ENCODE peak calls at places on chromosomes 1 and 21, in four cellular contexts. One of them, this sample, is unnamed.

GRCh38 chr1:225498539-225499135 is 70.8 kb upstream of the LBR start:
- DNase-seq in spleen: no peak
- DNase-seq in kidney epithelial cell: no peak
- DNase-seq in A549: no peak
- DNase-seq in this sample: peak; percentile 75

GRCh38 chr1:37465596-37466517 is 8.5 kb upstream of the ZC3H12A start:
- DNase-seq in spleen: no peak
- DNase-seq in kidney epithelial cell: no peak
- DNase-seq in A549: no peak
- DNase-seq in this sample: no peak

GRCh38 chr1:80083892-80084291 is 1077.4 kb upstream of the ADGRL4 start:
- DNase-seq in spleen: no peak
- DNase-seq in kidney epithelial cell: no peak
- DNase-seq in A549: no peak
- DNase-seq in this sample: no peak

GRCh38 chr1:23215751-23216449 is 1.4 kb downstream of the HTR1D start:
- DNase-seq in spleen: no peak
- DNase-seq in kidney epithelial cell: no peak
- DNase-seq in A549: no peak
- DNase-seq in this sample: no peak

GRCh38 chr1:112298558-112298957 is 97.5 kb upstream of the CTTNBP2NL start:
- DNase-seq in spleen: no peak
- DNase-seq in kidney epithelial cell: no peak
- DNase-seq in A549: peak; percentile 20
- DNase-seq in this sample: peak; percentile 72

GRCh38 chr1:74463301-74463988 is 49.0 kb downstream of the LRRC53 start:
- DNase-seq in spleen: no peak
- DNase-seq in kidney epithelial cell: no peak
- DNase-seq in A549: no peak
- DNase-seq in this sample: peak; percentile 17

GRCh38 chr1:98557808-98558390 is 103.6 kb upstream of the SNX7 start:
- DNase-seq in spleen: no peak
- DNase-seq in kidney epithelial cell: no peak
- DNase-seq in A549: no peak
- DNase-seq in this sample: peak; percentile 7

GRCh38 chr1:171664976-171665375 is 12.5 kb upstream of the MYOC start:
- DNase-seq in spleen: no peak
- DNase-seq in kidney epithelial cell: no peak
- DNase-seq in A549: no peak
- DNase-seq in this sample: peak; percentile 3

GRCh38 chr1:201347498-201348210 is 29.8 kb downstream of the TNNT2 start:
- DNase-seq in spleen: no peak
- DNase-seq in kidney epithelial cell: no peak
- DNase-seq in A549: no peak
- DNase-seq in this sample: no peak

GRCh38 chr1:64811131-64811530 is 66.3 kb downstream of the RAVER2 start:
- DNase-seq in spleen: no peak
- DNase-seq in kidney epithelial cell: no peak
- DNase-seq in A549: no peak
- DNase-seq in this sample: no peak

GRCh38 chr1:226355679-226356583 is 47.0 kb upstream of the LIN9 start:
- DNase-seq in spleen: no peak
- DNase-seq in kidney epithelial cell: no peak
- DNase-seq in A549: no peak
- DNase-seq in this sample: no peak

GRCh38 chr1:211634931-211635330 is 40.5 kb downstream of the NEK2 start:
- DNase-seq in spleen: no peak
- DNase-seq in kidney epithelial cell: no peak
- DNase-seq in A549: no peak
- DNase-seq in this sample: no peak

GRCh38 chr1:15538750-15539149 is 12.1 kb downstream of the DNAJC16 start:
- DNase-seq in spleen: no peak
- DNase-seq in kidney epithelial cell: no peak
- DNase-seq in A549: no peak
- DNase-seq in this sample: no peak

GRCh38 chr1:42949312-42950145 is 9.1 kb downstream of the SLC2A1 start:
- DNase-seq in spleen: no peak
- DNase-seq in kidney epithelial cell: no peak
- DNase-seq in A549: no peak
- DNase-seq in this sample: no peak
- H3K4me3 ChIP-seq in spleen: peak overlapping the region; percentile 1
- H3K4me3 ChIP-seq in kidney epithelial cell: no peak overlapping the region
- H3K4me3 ChIP-seq in A549: no peak overlapping the region
- H3K4me3 ChIP-seq in this sample: no peak overlapping the region

GRCh38 chr21:38439336-38439900 is 58.9 kb downstream of the ERG start:
- DNase-seq in spleen: no peak
- DNase-seq in kidney epithelial cell: no peak
- DNase-seq in A549: no peak
- DNase-seq in this sample: peak; percentile 47

GRCh38 chr21:38433516-38433915 is 64.8 kb downstream of the ERG start:
- DNase-seq in spleen: no peak
- DNase-seq in kidney epithelial cell: no peak
- DNase-seq in A549: no peak
- DNase-seq in this sample: no peak

GRCh38 chr21:38439957-38440356 is 58.3 kb downstream of the ERG start:
- DNase-seq in spleen: no peak
- DNase-seq in kidney epithelial cell: no peak
- DNase-seq in A549: no peak
- DNase-seq in this sample: peak; percentile 20

GRCh38 chr21:38438476-38438893 is 59.8 kb downstream of the ERG start:
- DNase-seq in spleen: peak; percentile 80
- DNase-seq in kidney epithelial cell: peak; percentile 37
- DNase-seq in A549: no peak
- DNase-seq in this sample: peak; percentile 99

DNA sequence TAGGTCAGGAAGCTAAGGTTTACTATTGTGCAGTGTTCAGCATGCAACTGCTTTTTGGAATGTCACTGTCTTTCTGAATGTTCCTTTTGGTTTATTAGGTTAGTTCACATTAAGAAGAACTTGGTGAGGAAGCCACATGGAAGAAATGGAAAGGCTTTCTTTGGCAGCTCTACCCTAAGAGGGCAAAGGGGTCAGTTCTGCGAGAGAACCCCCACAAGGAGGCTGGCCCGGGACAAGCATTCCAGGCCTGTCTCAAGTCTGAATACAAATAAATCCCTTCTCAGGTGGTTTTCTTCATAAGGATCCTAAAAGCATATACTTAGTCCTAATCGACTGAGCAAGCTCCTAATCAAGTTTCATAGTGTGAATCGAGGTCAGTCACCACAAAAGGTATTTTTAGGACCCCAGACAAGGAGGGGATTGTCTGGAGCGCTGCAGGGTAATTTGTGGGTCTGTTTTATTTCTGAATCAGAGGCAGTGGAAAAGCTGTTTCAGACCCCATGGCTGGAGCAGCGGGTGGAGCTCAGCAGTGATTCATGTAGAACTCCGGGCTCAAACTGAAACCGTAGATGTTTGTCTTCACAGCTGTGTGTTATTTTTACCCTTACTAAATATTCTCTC is 63.3 kb downstream of the ERG start:
- DNase-seq in spleen: no peak
- DNase-seq in kidney epithelial cell: peak; percentile 39
- DNase-seq in A549: peak; percentile 8
- DNase-seq in this sample: peak; percentile 56
- H3K4me3 ChIP-seq in spleen: no peak overlapping the region
- H3K4me3 ChIP-seq in kidney epithelial cell: peak overlapping the region; percentile 10
- H3K4me3 ChIP-seq in A549: no peak overlapping the region
- H3K4me3 ChIP-seq in this sample: no peak overlapping the region

GRCh38 chr1:48930011-48930410 is 153.3 kb upstream of the BEND5 start:
- DNase-seq in spleen: no peak
- DNase-seq in kidney epithelial cell: no peak
- DNase-seq in A549: no peak
- DNase-seq in this sample: no peak
- H3K4me3 ChIP-seq in spleen: no peak overlapping the region
- H3K4me3 ChIP-seq in kidney epithelial cell: no peak overlapping the region
- H3K4me3 ChIP-seq in A549: no peak overlapping the region
- H3K4me3 ChIP-seq in this sample: no peak overlapping the region

GRCh38 chr1:203648281-203648680 is 21.6 kb downstream of the ATP2B4 start:
- DNase-seq in spleen: no peak
- DNase-seq in kidney epithelial cell: no peak
- DNase-seq in A549: no peak
- DNase-seq in this sample: no peak

GRCh38 chr1:203649551-203650011 is 22.9 kb downstream of the ATP2B4 start:
- DNase-seq in spleen: no peak
- DNase-seq in kidney epithelial cell: no peak
- DNase-seq in A549: no peak
- DNase-seq in this sample: no peak

GRCh38 chr1:203645996-203646395 is 19.4 kb downstream of the ATP2B4 start:
- DNase-seq in spleen: no peak
- DNase-seq in kidney epithelial cell: no peak
- DNase-seq in A549: no peak
- DNase-seq in this sample: no peak

GRCh38 chr1:203652718-203653461 is 26.3 kb downstream of the ATP2B4 start:
- DNase-seq in spleen: no peak
- DNase-seq in kidney epithelial cell: no peak
- DNase-seq in A549: no peak
- DNase-seq in this sample: no peak

DNA sequence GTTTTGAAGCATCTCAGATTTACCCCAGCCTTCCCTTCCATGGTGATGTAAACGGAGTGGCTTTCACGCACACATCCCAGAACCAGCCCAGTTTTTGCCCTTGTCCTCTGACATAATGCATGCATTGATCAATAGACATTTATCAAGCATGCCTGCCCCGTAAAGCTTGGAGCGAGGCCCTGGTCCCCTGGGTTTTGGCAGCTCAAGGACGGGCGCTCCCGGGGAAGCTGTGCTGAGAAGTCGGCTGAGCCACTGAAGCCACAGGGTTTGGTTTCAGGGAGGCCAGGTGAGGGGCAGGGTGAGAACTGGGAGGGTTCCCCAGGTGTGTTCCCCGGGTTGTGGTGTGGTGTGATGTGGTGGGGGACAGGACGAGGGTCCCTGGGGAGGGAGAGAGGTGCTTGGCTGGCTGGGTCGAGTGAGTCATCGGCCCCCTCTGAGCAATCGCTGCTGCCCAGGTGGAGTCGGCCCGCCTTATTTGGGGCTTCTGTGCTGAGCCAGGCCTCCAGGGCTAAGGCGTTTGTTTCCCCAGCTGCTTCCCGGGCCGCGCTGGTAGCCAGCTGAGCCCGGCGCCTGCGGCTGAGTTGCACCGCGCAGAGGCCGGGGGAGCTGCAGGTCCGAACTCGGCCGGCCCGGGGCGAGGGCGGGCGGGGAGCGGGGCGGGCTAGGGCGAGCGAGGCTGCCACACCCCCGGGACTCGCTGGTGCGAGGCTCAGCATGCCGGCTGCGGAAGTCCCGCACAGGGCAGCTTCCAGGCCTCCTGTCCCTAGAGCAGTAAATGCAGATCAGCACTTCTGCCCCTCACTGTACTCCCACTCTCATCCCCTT is 23.6 kb downstream of the ATP2B4 start:
- DNase-seq in spleen: peak; percentile 92
- DNase-seq in kidney epithelial cell: no peak
- DNase-seq in A549: no peak
- DNase-seq in this sample: no peak
- H3K4me3 ChIP-seq in spleen: peak overlapping the region; percentile 64
- H3K4me3 ChIP-seq in kidney epithelial cell: no peak overlapping the region
- H3K4me3 ChIP-seq in A549: no peak overlapping the region
- H3K4me3 ChIP-seq in this sample: no peak overlapping the region

DNA sequence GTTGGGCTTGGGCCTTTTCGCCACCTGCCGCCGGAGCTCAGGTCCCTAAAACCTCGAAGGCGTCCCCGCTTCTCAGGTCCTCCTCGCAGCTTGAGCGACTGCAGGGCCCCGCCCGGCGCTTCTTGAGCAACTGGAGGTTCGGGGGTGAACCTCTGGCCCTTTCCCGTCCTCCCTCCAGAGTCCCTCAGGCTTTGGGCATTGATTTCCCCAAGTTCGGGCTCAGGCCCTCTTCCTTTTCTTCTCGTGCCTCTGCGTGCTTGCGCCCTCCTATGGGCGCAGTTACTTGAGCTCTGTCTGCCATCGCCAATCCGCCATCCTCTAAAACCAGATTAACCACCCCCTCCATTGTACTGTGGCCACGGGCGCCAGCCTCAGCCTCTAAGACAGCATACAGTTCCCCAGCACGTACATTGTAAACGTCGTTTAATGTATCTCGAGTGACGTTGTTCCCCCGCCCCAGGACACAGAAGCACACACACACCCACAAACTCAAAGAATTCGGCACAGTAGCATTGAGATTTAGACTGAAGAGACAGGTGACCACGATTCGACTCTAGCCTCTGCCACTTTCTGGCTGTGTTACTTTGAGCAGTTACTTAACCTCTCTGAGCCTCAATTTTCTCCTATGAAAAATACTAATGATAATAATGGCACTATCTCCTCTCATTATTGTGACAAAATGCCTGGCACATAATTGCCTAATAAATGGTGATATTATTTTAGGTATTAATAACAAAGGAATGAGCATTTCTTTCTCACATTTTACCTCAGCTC is 22.6 kb downstream of the BTG2 start:
- DNase-seq in spleen: no peak
- DNase-seq in kidney epithelial cell: no peak
- DNase-seq in A549: peak; percentile 82
- DNase-seq in this sample: peak; percentile 53
- H3K4me3 ChIP-seq in spleen: peak overlapping the region; percentile 69
- H3K4me3 ChIP-seq in kidney epithelial cell: peak overlapping the region; percentile 34
- H3K4me3 ChIP-seq in A549: peak overlapping the region; percentile 49
- H3K4me3 ChIP-seq in this sample: peak overlapping the region; percentile 52

DNA sequence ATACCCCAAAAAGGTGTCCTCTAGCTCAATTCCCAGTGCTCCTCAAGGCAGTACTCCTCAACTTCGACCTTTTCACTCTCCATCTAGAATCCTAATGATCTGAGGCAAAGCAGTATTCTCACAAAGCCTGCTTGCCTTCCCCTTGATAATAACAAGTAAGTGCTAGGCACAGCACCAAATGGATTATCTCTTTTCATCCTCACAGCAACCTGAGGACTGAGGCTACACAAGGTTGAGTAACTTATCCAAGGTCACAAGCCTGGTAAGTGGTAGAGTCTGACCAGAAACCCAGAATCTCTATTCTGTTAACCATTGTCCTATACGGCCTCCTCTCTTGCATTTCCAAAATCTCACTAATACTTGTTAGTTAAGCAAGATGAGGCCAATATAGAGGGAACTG is 5.1 kb downstream of the SYDE2 start:
- DNase-seq in spleen: no peak
- DNase-seq in kidney epithelial cell: no peak
- DNase-seq in A549: no peak
- DNase-seq in this sample: no peak
- H3K4me3 ChIP-seq in spleen: no peak overlapping the region
- H3K4me3 ChIP-seq in kidney epithelial cell: no peak overlapping the region
- H3K4me3 ChIP-seq in A549: no peak overlapping the region
- H3K4me3 ChIP-seq in this sample: no peak overlapping the region

GRCh38 chr1:228683428-228683827 is 51.9 kb upstream of the RHOU start:
- DNase-seq in spleen: no peak
- DNase-seq in kidney epithelial cell: no peak
- DNase-seq in A549: no peak
- DNase-seq in this sample: no peak
- H3K4me3 ChIP-seq in spleen: no peak overlapping the region
- H3K4me3 ChIP-seq in kidney epithelial cell: no peak overlapping the region
- H3K4me3 ChIP-seq in A549: no peak overlapping the region
- H3K4me3 ChIP-seq in this sample: no peak overlapping the region

GRCh38 chr1:181166377-181167196 is 78.1 kb downstream of the IER5 start:
- DNase-seq in spleen: no peak
- DNase-seq in kidney epithelial cell: no peak
- DNase-seq in A549: peak; percentile 72
- DNase-seq in this sample: peak; percentile 86
- H3K4me3 ChIP-seq in spleen: no peak overlapping the region
- H3K4me3 ChIP-seq in kidney epithelial cell: no peak overlapping the region
- H3K4me3 ChIP-seq in A549: no peak overlapping the region
- H3K4me3 ChIP-seq in this sample: no peak overlapping the region

This sample was measured in fibroblast of pulmonary artery.